ENCODE peak calls at places on chromosomes 13 and 19, in eight cellular contexts. One of them, this sample, is unnamed.

GRCh38 chr19:3027981-3028304 is 1.1 kb downstream of the TLE2 start:
- DNase-seq in tibial nerve: no peak
- DNase-seq in suprapubic skin: no peak
- DNase-seq in upper lobe of left lung: no peak
- DNase-seq in sigmoid colon: no peak
- DNase-seq in stomach: no peak
- DNase-seq in A549: no peak
- DNase-seq in transverse colon: peak; percentile 59
- DNase-seq in this sample: no peak

GRCh38 chr19:5889288-5889971 is 14.2 kb downstream of the NDUFA11 start:
- DNase-seq in suprapubic skin: no peak
- DNase-seq in transverse colon: no peak
- DNase-seq in upper lobe of left lung: no peak
- DNase-seq in A549: no peak
- DNase-seq in stomach: no peak
- DNase-seq in sigmoid colon: no peak
- DNase-seq in tibial nerve: no peak
- DNase-seq in this sample: no peak

GRCh38 chr19:13441810-13442512 is 64.3 kb downstream of the CACNA1A start:
- DNase-seq in tibial nerve: no peak
- DNase-seq in A549: no peak
- DNase-seq in stomach: no peak
- DNase-seq in upper lobe of left lung: no peak
- DNase-seq in sigmoid colon: no peak
- DNase-seq in suprapubic skin: no peak
- DNase-seq in transverse colon: peak; percentile 20
- DNase-seq in this sample: no peak

GRCh38 chr13:77871596-77871995 is 47.0 kb downstream of the EDNRB start:
- DNase-seq in suprapubic skin: no peak
- DNase-seq in A549: no peak
- DNase-seq in tibial nerve: no peak
- DNase-seq in sigmoid colon: no peak
- DNase-seq in transverse colon: no peak
- DNase-seq in upper lobe of left lung: no peak
- DNase-seq in stomach: no peak
- DNase-seq in this sample: no peak

GRCh38 chr13:27712421-27712820 is 79.9 kb upstream of the GSX1 start:
- DNase-seq in suprapubic skin: no peak
- DNase-seq in tibial nerve: no peak
- DNase-seq in stomach: peak; percentile 42
- DNase-seq in transverse colon: peak; percentile 16
- DNase-seq in sigmoid colon: no peak
- DNase-seq in upper lobe of left lung: no peak
- DNase-seq in A549: no peak
- DNase-seq in this sample: no peak

GRCh38 chr19:2462635-2463421 is 6.1 kb upstream of the LMNB2 start:
- DNase-seq in tibial nerve: peak; percentile 66
- DNase-seq in transverse colon: peak; percentile 82
- DNase-seq in stomach: peak; percentile 83
- DNase-seq in A549: no peak
- DNase-seq in sigmoid colon: peak; percentile 95
- DNase-seq in upper lobe of left lung: peak; percentile 90
- DNase-seq in suprapubic skin: peak; percentile 89
- DNase-seq in this sample: peak; percentile 92

GRCh38 chr13:74274946-74275345 is 140.7 kb upstream of the KLF12 start:
- DNase-seq in tibial nerve: no peak
- DNase-seq in upper lobe of left lung: no peak
- DNase-seq in A549: no peak
- DNase-seq in stomach: no peak
- DNase-seq in transverse colon: no peak
- DNase-seq in sigmoid colon: no peak
- DNase-seq in suprapubic skin: no peak
- DNase-seq in this sample: no peak

GRCh38 chr13:96172066-96172465 is 82.2 kb downstream of the HS6ST3 start:
- DNase-seq in tibial nerve: no peak
- DNase-seq in A549: no peak
- DNase-seq in suprapubic skin: no peak
- DNase-seq in upper lobe of left lung: no peak
- DNase-seq in transverse colon: no peak
- DNase-seq in stomach: no peak
- DNase-seq in sigmoid colon: no peak
- DNase-seq in this sample: no peak

GRCh38 chr19:33564836-33565338 is 43.3 kb upstream of the PEPD start:
- DNase-seq in stomach: no peak
- DNase-seq in transverse colon: no peak
- DNase-seq in sigmoid colon: peak; percentile 21
- DNase-seq in tibial nerve: no peak
- DNase-seq in upper lobe of left lung: no peak
- DNase-seq in A549: no peak
- DNase-seq in suprapubic skin: no peak
- DNase-seq in this sample: no peak

GRCh38 chr19:1248454-1249297 is at the start of gene MIDN:
- DNase-seq in stomach: peak; percentile 90
- DNase-seq in A549: no peak
- DNase-seq in sigmoid colon: peak; percentile 93
- DNase-seq in tibial nerve: no peak
- DNase-seq in suprapubic skin: peak; percentile 92
- DNase-seq in upper lobe of left lung: peak; percentile 97
- DNase-seq in transverse colon: peak; percentile 88
- DNase-seq in this sample: peak; percentile 96

GRCh38 chr19:46426506-46427162 is 2.1 kb downstream of the PNMA8C start:
- DNase-seq in transverse colon: peak; percentile 46
- DNase-seq in sigmoid colon: peak; percentile 83
- DNase-seq in A549: peak; percentile 95
- DNase-seq in suprapubic skin: no peak
- DNase-seq in tibial nerve: no peak
- DNase-seq in upper lobe of left lung: peak; percentile 88
- DNase-seq in stomach: peak; percentile 55
- DNase-seq in this sample: peak; percentile 85

GRCh38 chr19:35585844-35586243 is at the start of gene PMIS2:
- DNase-seq in sigmoid colon: no peak
- DNase-seq in A549: peak; percentile 60
- DNase-seq in transverse colon: no peak
- DNase-seq in upper lobe of left lung: no peak
- DNase-seq in stomach: no peak
- DNase-seq in tibial nerve: no peak
- DNase-seq in suprapubic skin: no peak
- DNase-seq in this sample: no peak

GRCh38 chr13:102399791-102400618 is 1.8 kb downstream of the FGF14 start:
- DNase-seq in stomach: no peak
- DNase-seq in transverse colon: peak; percentile 9
- DNase-seq in A549: peak; percentile 28
- DNase-seq in upper lobe of left lung: peak; percentile 84
- DNase-seq in tibial nerve: no peak
- DNase-seq in sigmoid colon: peak; percentile 65
- DNase-seq in suprapubic skin: peak; percentile 64
- DNase-seq in this sample: no peak

GRCh38 chr19:29623726-29624488 is 17.8 kb downstream of the POP4 start:
- DNase-seq in transverse colon: peak; percentile 25
- DNase-seq in tibial nerve: no peak
- DNase-seq in stomach: no peak
- DNase-seq in suprapubic skin: no peak
- DNase-seq in upper lobe of left lung: no peak
- DNase-seq in A549: no peak
- DNase-seq in sigmoid colon: no peak
- DNase-seq in this sample: no peak

GRCh38 chr13:64992314-64992713 is 2237.8 kb downstream of the PCDH9 start:
- DNase-seq in stomach: no peak
- DNase-seq in upper lobe of left lung: no peak
- DNase-seq in tibial nerve: no peak
- DNase-seq in sigmoid colon: no peak
- DNase-seq in A549: no peak
- DNase-seq in suprapubic skin: no peak
- DNase-seq in transverse colon: no peak
- DNase-seq in this sample: no peak

GRCh38 chr13:57740719-57741118 is 109.2 kb downstream of the PCDH17 start:
- DNase-seq in A549: no peak
- DNase-seq in suprapubic skin: no peak
- DNase-seq in sigmoid colon: no peak
- DNase-seq in transverse colon: no peak
- DNase-seq in stomach: no peak
- DNase-seq in tibial nerve: no peak
- DNase-seq in upper lobe of left lung: no peak
- DNase-seq in this sample: no peak

GRCh38 chr13:25806304-25806974 is 245.4 kb downstream of the SHISA2 start:
- DNase-seq in transverse colon: no peak
- DNase-seq in upper lobe of left lung: no peak
- DNase-seq in tibial nerve: no peak
- DNase-seq in stomach: no peak
- DNase-seq in sigmoid colon: no peak
- DNase-seq in suprapubic skin: no peak
- DNase-seq in A549: no peak
- DNase-seq in this sample: no peak

DNA sequence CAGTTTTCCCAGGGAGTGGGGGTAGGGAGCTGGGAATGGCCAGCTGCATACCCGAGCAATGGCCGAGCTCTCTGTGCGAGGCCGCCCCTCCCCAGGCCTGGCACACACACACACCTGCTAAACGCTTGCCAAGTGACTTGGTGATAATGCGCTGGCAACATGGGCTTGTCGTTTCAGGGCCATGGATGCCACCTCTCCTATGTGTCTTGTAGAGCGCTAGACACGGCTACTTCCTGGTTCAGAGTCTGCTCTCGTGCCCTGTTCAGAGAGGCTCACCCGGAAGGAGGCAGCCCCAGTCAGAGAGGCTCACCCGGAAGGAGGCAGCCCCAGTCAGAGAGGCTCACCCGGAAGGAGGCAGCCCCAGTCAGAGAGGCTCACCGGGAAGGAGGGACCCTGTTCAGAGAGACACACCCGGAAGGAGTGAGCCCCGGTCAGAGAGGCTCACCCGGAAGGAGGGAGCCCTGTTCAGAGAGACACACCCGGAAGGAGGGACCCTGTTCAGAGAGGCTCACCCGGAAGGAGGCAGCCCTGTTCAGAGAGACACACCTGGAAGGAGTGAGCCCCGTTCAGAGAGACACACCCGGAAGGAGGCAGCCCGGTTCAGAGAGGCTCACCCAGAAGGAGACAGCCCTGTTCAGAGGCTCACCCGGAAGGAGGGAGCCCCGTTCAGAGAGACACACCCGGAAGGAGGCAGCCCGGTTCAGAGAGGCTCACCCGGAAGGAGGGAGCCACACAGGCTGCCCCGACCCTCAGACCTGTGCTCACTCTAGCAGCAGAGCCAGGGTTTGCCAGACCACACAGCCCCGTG is 4.2 kb downstream of the ADPRHL1 start:
- DNase-seq in transverse colon: peak; percentile 83
- DNase-seq in A549: peak; percentile 44
- DNase-seq in upper lobe of left lung: peak; percentile 59
- DNase-seq in sigmoid colon: peak; percentile 61
- DNase-seq in tibial nerve: no peak
- DNase-seq in stomach: peak; percentile 86
- DNase-seq in suprapubic skin: peak; percentile 84
- DNase-seq in this sample: peak; percentile 86
- TF ChIP-seq EP300 in transverse colon: no peak
- TF ChIP-seq EP300 in A549: no peak
- TF ChIP-seq EP300 in upper lobe of left lung: no peak
- TF ChIP-seq EP300 in sigmoid colon: no peak
- TF ChIP-seq EP300 in tibial nerve: no peak
- TF ChIP-seq EP300 in stomach: no peak
- TF ChIP-seq EP300 in suprapubic skin: no peak
- TF ChIP-seq EP300 in this sample: no peak

GRCh38 chr19:21046489-21046888 is 26.0 kb downstream of the ZNF430 start:
- DNase-seq in A549: no peak
- DNase-seq in upper lobe of left lung: no peak
- DNase-seq in suprapubic skin: no peak
- DNase-seq in stomach: no peak
- DNase-seq in sigmoid colon: no peak
- DNase-seq in transverse colon: no peak
- DNase-seq in tibial nerve: no peak
- DNase-seq in this sample: no peak
- H3K4me1 ChIP-seq in A549: no peaks in the 10 kb centered on the region
- H3K4me1 ChIP-seq in upper lobe of left lung: no peaks in the 10 kb centered on the region
- H3K4me1 ChIP-seq in suprapubic skin: no peaks in the 10 kb centered on the region
- H3K4me1 ChIP-seq in stomach: no peaks in the 10 kb centered on the region
- H3K4me1 ChIP-seq in sigmoid colon: no peaks in the 10 kb centered on the region
- H3K4me1 ChIP-seq in transverse colon: no peaks in the 10 kb centered on the region
- H3K4me1 ChIP-seq in tibial nerve: no peaks in the 10 kb centered on the region
- H3K4me1 ChIP-seq in this sample: no peaks in the 10 kb centered on the region

DNA sequence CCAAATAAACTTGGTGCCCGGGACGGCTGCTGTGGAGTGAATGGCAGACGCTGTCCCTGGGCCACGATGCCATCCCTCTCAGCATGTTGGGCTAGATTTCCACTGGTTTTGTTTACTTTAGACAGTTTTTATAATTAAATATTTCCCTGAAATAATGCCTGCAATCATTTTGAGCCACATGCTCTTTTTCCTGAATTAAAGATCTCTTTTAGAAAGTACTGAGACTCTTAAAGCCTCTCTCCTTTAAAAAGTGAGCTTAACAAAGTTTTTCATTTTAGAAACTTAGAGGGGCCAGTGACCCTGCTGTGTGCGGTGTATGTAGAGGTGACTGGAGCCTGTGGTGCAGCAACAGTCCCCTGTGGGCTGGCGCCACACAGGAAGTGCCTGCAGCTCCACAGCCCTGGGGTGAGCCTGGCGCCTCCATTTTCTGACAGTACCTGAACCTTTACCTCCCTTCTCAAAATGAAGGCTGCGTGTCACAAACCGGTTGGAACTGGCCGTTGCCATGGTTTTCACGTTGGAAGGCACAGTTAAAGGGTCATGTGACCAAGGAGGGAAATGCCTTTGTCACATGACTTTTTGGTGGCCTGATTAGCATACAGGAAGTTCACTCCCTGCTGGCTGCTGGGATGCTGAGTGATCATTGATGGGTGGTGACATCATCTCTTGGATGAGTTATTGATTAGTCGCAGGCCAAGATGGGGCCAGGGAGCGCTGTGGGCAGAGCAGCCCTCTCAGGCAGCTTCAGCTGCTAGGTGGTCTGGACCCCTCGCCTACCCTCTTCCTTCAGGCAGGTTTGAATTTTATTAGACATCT is 26.3 kb downstream of the TSSK6 start:
- DNase-seq in sigmoid colon: peak; percentile 88
- DNase-seq in tibial nerve: peak; percentile 66
- DNase-seq in stomach: peak; percentile 64
- DNase-seq in A549: peak; percentile 38
- DNase-seq in upper lobe of left lung: no peak
- DNase-seq in suprapubic skin: peak; percentile 90
- DNase-seq in transverse colon: peak; percentile 79
- DNase-seq in this sample: peak; percentile 82
- TF ChIP-seq POLR2A in sigmoid colon: no peak
- TF ChIP-seq POLR2A in tibial nerve: no peak
- TF ChIP-seq POLR2A in stomach: no peak
- TF ChIP-seq POLR2A in A549: no peak
- TF ChIP-seq POLR2A in upper lobe of left lung: no peak
- TF ChIP-seq POLR2A in suprapubic skin: no peak
- TF ChIP-seq POLR2A in transverse colon: peak; percentile 20
- TF ChIP-seq POLR2A in this sample: no peak

GRCh38 chr13:60369242-60369641 is 27.8 kb upstream of the TDRD3 start:
- DNase-seq in A549: peak; percentile 2
- DNase-seq in suprapubic skin: no peak
- DNase-seq in sigmoid colon: no peak
- DNase-seq in upper lobe of left lung: no peak
- DNase-seq in transverse colon: no peak
- DNase-seq in stomach: no peak
- DNase-seq in tibial nerve: no peak
- DNase-seq in this sample: no peak
- TF ChIP-seq EP300 in A549: no peak
- TF ChIP-seq EP300 in suprapubic skin: no peak
- TF ChIP-seq EP300 in sigmoid colon: no peak
- TF ChIP-seq EP300 in upper lobe of left lung: no peak
- TF ChIP-seq EP300 in transverse colon: no peak
- TF ChIP-seq EP300 in stomach: no peak
- TF ChIP-seq EP300 in tibial nerve: no peak
- TF ChIP-seq EP300 in this sample: no peak

GRCh38 chr13:40664100-40665060 is 2.1 kb downstream of the FOXO1 start:
- DNase-seq in sigmoid colon: peak; percentile 83
- DNase-seq in tibial nerve: peak; percentile 73
- DNase-seq in transverse colon: peak; percentile 90
- DNase-seq in A549: peak; percentile 20
- DNase-seq in suprapubic skin: peak; percentile 82
- DNase-seq in upper lobe of left lung: peak; percentile 96
- DNase-seq in stomach: peak; percentile 82
- DNase-seq in this sample: peak; percentile 64
- H3K4me1 ChIP-seq in sigmoid colon: peaks cover 42% of the 10 kb centered on the region
- H3K4me1 ChIP-seq in tibial nerve: peaks cover 52% of the 10 kb centered on the region
- H3K4me1 ChIP-seq in transverse colon: peaks cover 52% of the 10 kb centered on the region
- H3K4me1 ChIP-seq in A549: peaks cover 27% of the 10 kb centered on the region
- H3K4me1 ChIP-seq in suprapubic skin: peaks cover 53% of the 10 kb centered on the region
- H3K4me1 ChIP-seq in upper lobe of left lung: peaks cover 51% of the 10 kb centered on the region
- H3K4me1 ChIP-seq in stomach: peaks cover 57% of the 10 kb centered on the region
- H3K4me1 ChIP-seq in this sample: peaks cover 14% of the 10 kb centered on the region